ENCODE peak calls at places on chromosomes 1 and 21, in nine cellular contexts. S is caudate nucleus, D is GM19239, H is foreskin fibroblast, J is H54, Z is progenitor cell of endocrine pancreas, V is NCI-H2081, O is hippocampal formation, N is astrocyte. B is an unnamed sample.
A peak's percentile ranks its signal among the peaks of the same experiment; 100 is the strongest.

GRCh38 chr1:161309868-161310267 is at the start of gene MPZ:
- DNase-seq in Z (no peak), D (no peak), H (no peak), J (no peak), O (no peak), N (no peak), V (no peak), S (no peak), B (no peak)

GRCh38 chr1:246117066-246117791 is 389.9 kb downstream of the SMYD3 start:
- DNase-seq in Z (no peak), H (peak; percentile 69), V (peak; percentile 74), J (peak; percentile 11), O (peak; percentile 47), N (peak; percentile 35), D (peak; percentile 14), S (no peak), B (peak; percentile 45)

GRCh38 chr1:22711071-22711470 is 432 bp downstream of the EPHB2 start:
- DNase-seq in Z (no peak), J (no peak), S (no peak), N (no peak), H (peak; percentile 30), D (no peak), V (peak; percentile 24), O (no peak), B (no peak)

GRCh38 chr1:77536813-77537212 is 145.6 kb downstream of the ZZZ3 start:
- DNase-seq in J (peak; percentile 81), Z (no peak), V (no peak), D (no peak), S (no peak), H (peak; percentile 97), O (no peak), N (peak; percentile 98), B (peak; percentile 97)

GRCh38 chr21:38254970-38255369 is 1.8 kb upstream of the KCNJ15 start:
- DNase-seq in J (no peak), S (no peak), V (no peak), N (no peak), Z (no peak), O (no peak), D (no peak), H (no peak), B (peak; percentile 89)

GRCh38 chr1:110234691-110235090 is 24.6 kb downstream of the KCNC4 start:
- DNase-seq in N (no peak), S (no peak), H (peak; percentile 37), V (no peak), J (no peak), Z (no peak), D (no peak), O (no peak), B (peak; percentile 46)

GRCh38 chr1:75725861-75726361 is 1.4 kb downstream of the ACADM start:
- DNase-seq in V (peak; percentile 21), S (no peak), O (no peak), H (no peak), N (no peak), J (no peak), D (no peak), Z (no peak), B (no peak)

GRCh38 chr1:60942291-60942690 is 140.1 kb upstream of the NFIA start:
- DNase-seq in H (no peak), D (no peak), Z (no peak), S (no peak), J (no peak), O (no peak), V (no peak), N (no peak), B (peak; percentile 55)

GRCh38 chr1:208432346-208432745 is 188.2 kb upstream of the PLXNA2 start:
- DNase-seq in J (no peak), N (no peak), O (no peak), D (no peak), Z (no peak), S (no peak), V (no peak), H (no peak), B (peak; percentile 50)

GRCh38 chr1:10866314-10867091 is 70.1 kb upstream of the CASZ1 start:
- DNase-seq in N (peak; percentile 16), H (peak; percentile 42), O (no peak), D (no peak), V (peak; percentile 28), J (peak; percentile 45), S (peak; percentile 76), Z (no peak), B (peak; percentile 21)

GRCh38 chr1:238606896-238607295 is 716.2 kb upstream of the ZP4 start:
- DNase-seq in N (peak; percentile 89), Z (no peak), H (no peak), V (no peak), O (no peak), D (no peak), S (no peak), J (peak; percentile 28), B (peak; percentile 72)

GRCh38 chr1:73310797-73311381 is 887.1 kb downstream of the LRRIQ3 start:
- DNase-seq in D (no peak), S (no peak), N (no peak), O (no peak), Z (no peak), H (no peak), V (no peak), J (no peak), B (no peak)

GRCh38 chr1:168050307-168050706 is 86.4 kb downstream of the GPR161 start:
- DNase-seq in N (no peak), S (no peak), J (no peak), Z (no peak), H (no peak), D (no peak), V (peak; percentile 29), O (no peak), B (no peak)

GRCh38 chr1:197994907-197995407 is 77.8 kb downstream of the LHX9 start:
- DNase-seq in D (no peak), O (no peak), H (no peak), V (no peak), S (no peak), N (no peak), Z (no peak), J (no peak), B (no peak)

GRCh38 chr1:50978144-50978851 is 8.3 kb downstream of the CDKN2C start:
- DNase-seq in N (no peak), D (no peak), V (peak; percentile 95), H (peak; percentile 72), Z (peak; percentile 27), O (no peak), S (no peak), J (peak; percentile 61), B (peak; percentile 83)

GRCh38 chr1:22665752-22666151 is 12.7 kb downstream of the C1QB start:
- DNase-seq in H (peak; percentile 47), Z (peak; percentile 37), V (peak; percentile 12), J (peak; percentile 35), N (peak; percentile 16), S (no peak), O (no peak), D (no peak), B (peak; percentile 47)

GRCh38 chr1:87279966-87280535 is 48.6 kb upstream of the LMO4 start:
- DNase-seq in H (peak; percentile 33), Z (no peak), V (peak; percentile 0), D (no peak), N (peak; percentile 14), O (no peak), J (no peak), S (no peak), B (peak; percentile 14)

GRCh38 chr1:177355575-177355974 is 184.8 kb downstream of the BRINP2 start:
- DNase-seq in O (peak; percentile 56), Z (peak; percentile 12), J (no peak), H (peak; percentile 57), N (peak; percentile 2), S (no peak), D (peak; percentile 7), V (no peak), B (peak; percentile 4)

GRCh38 chr1:174815474-174815908 is 184.3 kb upstream of the CACYBP start:
- DNase-seq in Z (no peak), N (no peak), O (no peak), D (no peak), H (no peak), J (no peak), V (no peak), S (no peak), B (no peak)

GRCh38 chr1:30668026-30668425 is 55.4 kb downstream of the MATN1 start:
- DNase-seq in Z (no peak), J (no peak), V (no peak), S (no peak), H (peak; percentile 49), N (peak; percentile 16), D (no peak), O (no peak), B (peak; percentile 61)

GRCh38 chr1:221118176-221118937 is 239.1 kb downstream of the HLX start:
- DNase-seq in J (no peak), S (no peak), Z (no peak), N (no peak), O (peak; percentile 5), D (no peak), V (no peak), H (peak; percentile 4), B (peak; percentile 39)

GRCh38 chr1:221435510-221435909 is 306.4 kb downstream of the DUSP10 start:
- DNase-seq in Z (no peak), N (peak; percentile 51), O (peak; percentile 80), H (peak; percentile 77), V (peak; percentile 66), S (no peak), D (peak; percentile 9), J (peak; percentile 8), B (peak; percentile 63)

GRCh38 chr1:208438262-208438661 is 194.1 kb upstream of the PLXNA2 start:
- DNase-seq in V (no peak), O (no peak), N (no peak), J (no peak), Z (no peak), H (peak; percentile 8), S (no peak), D (no peak), B (no peak)

GRCh38 chr1:110672753-110673108 is 2.0 kb downstream of the KCNA3 start:
- DNase-seq in O (no peak), N (no peak), V (no peak), H (no peak), J (no peak), Z (no peak), D (peak; percentile 37), S (no peak), B (no peak)

GRCh38 chr1:178513278-178513983 is 522 bp downstream of the TEX35 start:
- DNase-seq in V (no peak), N (no peak), S (no peak), O (no peak), J (no peak), H (peak; percentile 70), Z (no peak), D (no peak), B (no peak)

GRCh38 chr1:95233737-95234493 is at the start of gene RWDD3:
- DNase-seq in H (peak; percentile 97), Z (peak; percentile 93), V (peak; percentile 70), N (peak; percentile 71), D (peak; percentile 81), S (peak; percentile 92), J (peak; percentile 83), O (peak; percentile 90), B (peak; percentile 91)

GRCh38 chr1:116334868-116335649 is 38.0 kb upstream of the ATP1A1 start:
- DNase-seq in Z (no peak), O (no peak), J (no peak), N (no peak), D (no peak), V (no peak), H (no peak), S (no peak), B (no peak)

GRCh38 chr1:160191756-160192155 is 1.4 kb downstream of the CASQ1 start:
- DNase-seq in H (no peak), S (no peak), D (no peak), Z (no peak), J (no peak), N (no peak), O (no peak), V (no peak), B (no peak)

GRCh38 chr21:38821959-38822682 is 16.4 kb downstream of the ETS2 start:
- DNase-seq in J (no peak), D (no peak), O (no peak), V (no peak), Z (no peak), S (no peak), N (no peak), H (no peak), B (no peak)

GRCh38 chr1:30907641-30908445 is 715 bp downstream of the SDC3 start:
- DNase-seq in N (no peak), O (no peak), V (no peak), H (no peak), Z (no peak), S (peak; percentile 47), J (no peak), D (no peak), B (no peak)

GRCh38 chr21:27320868-27321267 is 354.0 kb upstream of the ADAMTS5 start:
- DNase-seq in O (peak; percentile 27), V (no peak), J (no peak), H (no peak), Z (no peak), D (no peak), S (no peak), N (no peak), B (no peak)

B was measured in M059J.